ENCODE peak calls at places on chromosomes 11 and 22, in five cellular contexts. W is lung, I is colonic mucosa, N is omental fat pad, H is dorsolateral prefrontal cortex. Y is an unnamed sample.

GRCh38 chr11:23359297-23359696 is 499.0 kb upstream of the CCDC179 start:
- DNase-seq in W (no peak), I (peak; percentile 23), N (no peak), H (no peak), Y (no peak)

GRCh38 chr11:29328961-29329441 is 687.8 kb downstream of the KCNA4 start:
- DNase-seq in W (no peak), I (no peak), N (no peak), H (no peak), Y (peak; percentile 24)

GRCh38 chr22:29753808-29754657 is 12.8 kb downstream of the ZMAT5 start:
- DNase-seq in W (no peak), I (no peak), N (no peak), H (no peak), Y (no peak)

GRCh38 chr11:94297967-94298576 is 6.3 kb upstream of the IZUMO1R start:
- DNase-seq in W (no peak), I (no peak), N (no peak), H (no peak), Y (no peak)

GRCh38 chr11:30546334-30546733 is 39.8 kb downstream of the MPPED2 start:
- DNase-seq in W (no peak), I (no peak), N (no peak), H (no peak), Y (no peak)

GRCh38 chr22:21447694-21448402 is 19.3 kb upstream of the TMEM191C start:
- DNase-seq in W (no peak), I (no peak), N (no peak), H (no peak), Y (no peak)

GRCh38 chr11:70555092-70555491 is 156.8 kb downstream of the CTTN start:
- DNase-seq in W (no peak), I (no peak), N (no peak), H (no peak), Y (no peak)

GRCh38 chr11:78099671-78100070 is 20.0 kb upstream of the NDUFC2 start:
- DNase-seq in W (no peak), I (no peak), N (no peak), H (no peak), Y (no peak)

GRCh38 chr22:18994780-18995711 is 59.0 kb upstream of the PRODH start:
- DNase-seq in W (no peak), I (no peak), N (no peak), H (no peak), Y (peak; percentile 41)

GRCh38 chr11:134837166-134837886 is 425.3 kb upstream of the B3GAT1 start:
- DNase-seq in W (peak; percentile 24), I (no peak), N (no peak), H (no peak), Y (no peak)

GRCh38 chr11:45366196-45366595 is 80.1 kb upstream of the SYT13 start:
- DNase-seq in W (no peak), I (no peak), N (no peak), H (no peak), Y (no peak)
- TF ChIP-seq CTCF in W (no peak), I (no peak), N (no peak), H (no peak), Y (no peak)

DNA sequence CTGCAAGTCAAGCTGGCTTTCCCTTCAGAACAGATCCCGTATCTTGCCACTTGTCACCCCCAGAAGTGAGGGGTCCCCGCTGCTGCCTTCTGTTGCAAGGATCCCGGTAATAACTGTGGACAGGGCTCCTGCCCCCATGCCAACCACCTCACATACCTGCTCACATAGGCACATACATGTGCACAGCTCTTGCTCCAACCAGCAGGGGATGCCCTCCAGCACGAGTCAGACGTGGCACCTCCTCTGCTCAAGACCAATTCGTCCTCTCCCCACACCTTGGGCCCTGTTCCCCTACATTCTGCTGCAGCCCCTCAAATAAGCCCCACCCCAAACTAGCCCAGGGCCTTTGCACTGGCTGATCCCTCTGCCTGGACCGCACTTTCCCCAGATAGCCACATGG is 163.3 kb downstream of the CRYBB2 start:
- DNase-seq in W (no peak), I (no peak), N (no peak), H (no peak), Y (no peak)
- TF ChIP-seq CTCF in W (no peak), I (no peak), N (no peak), H (no peak), Y (no peak)

GRCh38 chr11:87740513-87740912 is 434.7 kb downstream of the RAB38 start:
- DNase-seq in W (no peak), I (no peak), N (no peak), H (no peak), Y (no peak)

GRCh38 chr11:87740968-87741367 is 434.3 kb downstream of the RAB38 start:
- DNase-seq in W (no peak), I (peak; percentile 36), N (no peak), H (no peak), Y (no peak)

GRCh38 chr11:87739766-87740165 is 435.5 kb downstream of the RAB38 start:
- DNase-seq in W (no peak), I (no peak), N (no peak), H (no peak), Y (no peak)

DNA sequence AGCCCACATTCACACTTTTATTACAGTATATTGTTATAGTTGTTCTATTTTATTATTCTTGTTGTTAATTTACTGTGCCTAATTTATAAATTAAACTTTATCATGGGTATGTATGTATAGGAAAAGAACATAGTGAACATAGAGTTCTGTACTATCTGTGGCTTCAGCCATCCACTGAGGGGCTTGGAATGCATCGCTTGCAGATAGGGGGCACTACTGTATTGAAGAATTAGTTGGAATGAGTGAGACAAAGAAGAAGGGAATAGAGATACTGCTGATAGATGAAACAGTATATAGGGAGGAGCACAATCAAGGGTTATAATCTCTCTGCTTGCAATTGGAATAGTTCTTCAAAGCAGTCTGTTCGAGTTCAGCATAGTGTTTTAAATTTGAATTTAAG is 432.2 kb downstream of the RAB38 start:
- DNase-seq in W (no peak), I (no peak), N (no peak), H (peak; percentile 11), Y (no peak)
- TF ChIP-seq CTCF in W (no peak), I (no peak), N (no peak), H (peak; percentile 42), Y (no peak)

GRCh38 chr11:121426476-121427454 is 25.3 kb upstream of the SORL1 start:
- DNase-seq in W (no peak), I (peak; percentile 58), N (no peak), H (no peak), Y (peak; percentile 16)
- TF ChIP-seq CTCF in W (no peak), I (no peak), N (no peak), H (peak; percentile 18), Y (no peak)

GRCh38 chr22:50144005-50144614 is 26.4 kb upstream of the PANX2 start:
- DNase-seq in W (no peak), I (no peak), N (no peak), H (no peak), Y (no peak)
- TF ChIP-seq CTCF in W (no peak), I (no peak), N (no peak), H (no peak), Y (no peak)

GRCh38 chr11:34252015-34252414 is 105.8 kb downstream of the ABTB2 start:
- DNase-seq in W (no peak), I (no peak), N (no peak), H (no peak), Y (no peak)

GRCh38 chr11:34251640-34251980 is 106.2 kb downstream of the ABTB2 start:
- DNase-seq in W (no peak), I (no peak), N (no peak), H (no peak), Y (no peak)

GRCh38 chr11:34255101-34255500 is 102.7 kb downstream of the ABTB2 start:
- DNase-seq in W (no peak), I (no peak), N (no peak), H (no peak), Y (no peak)

GRCh38 chr11:34250732-34251639 is 106.8 kb downstream of the ABTB2 start:
- DNase-seq in W (no peak), I (peak; percentile 40), N (no peak), H (peak; percentile 53), Y (peak; percentile 62)

GRCh38 chr11:34252651-34253050 is 105.2 kb downstream of the ABTB2 start:
- DNase-seq in W (no peak), I (no peak), N (no peak), H (no peak), Y (no peak)
- TF ChIP-seq CTCF in W (no peak), I (no peak), N (no peak), H (no peak), Y (no peak)